ENCODE peak calls at places on chromosomes 5 and 9, in five cellular contexts. A is aorta; E is left kidney; U is stimulated activated CD4-positive, alpha-beta T cell treated with anti-CD3 and anti-CD28 coated beads, TNF-alpha, amount 100 ng/mL, for 4 hours; V is SHP77. H is an unnamed sample.

GRCh38 chr9:12884736-12885395 is 110.0 kb downstream of the LURAP1L start:
- DNase-seq in A (no peak), E (peak), U (no peak), V (peak), H (no peak)

GRCh38 chr9:126893079-126893478 is 21.5 kb upstream of the RALGPS1 start:
- DNase-seq in A (no peak), E (peak), U (no peak), V (no peak), H (no peak)

GRCh38 chr5:163943546-163943945 is 438.1 kb downstream of the MAT2B start:
- DNase-seq in A (no peak), E (no peak), U (no peak), V (no peak), H (no peak)

GRCh38 chr9:136260936-136261472 is 15.4 kb upstream of the QSOX2 start:
- DNase-seq in A (no peak), E (no peak), U (no peak), V (no peak), H (no peak)

GRCh38 chr5:143372187-143372829 is 31.2 kb downstream of the NR3C1 start:
- DNase-seq in A (no peak), E (no peak), U (no peak), V (no peak), H (no peak)

GRCh38 chr5:146388418-146388817 is 49.8 kb downstream of the POU4F3 start:
- DNase-seq in A (no peak), E (no peak), U (no peak), V (no peak), H (no peak)

GRCh38 chr9:86353591-86354047 is 591 bp downstream of the TUT7 start:
- DNase-seq in A (no peak), E (peak), U (no peak), V (no peak), H (no peak)

GRCh38 chr9:99666571-99666970 is 155.1 kb upstream of the NR4A3 start:
- DNase-seq in A (no peak), E (no peak), U (no peak), V (no peak), H (no peak)

GRCh38 chr5:1314564-1314982 is 19.7 kb upstream of the TERT start:
- DNase-seq in A (peak), E (no peak), U (no peak), V (no peak), H (no peak)

GRCh38 chr9:134492281-134492691 is 149.3 kb upstream of the COL5A1 start:
- DNase-seq in A (peak), E (peak), U (no peak), V (no peak), H (no peak)

GRCh38 chr9:127611796-127612790 is at the start of gene STXBP1:
- DNase-seq in A (peak), E (peak), U (peak), V (peak), H (peak)

GRCh38 chr9:75626860-75627259 is 263.6 kb upstream of the PCSK5 start:
- DNase-seq in A (no peak), E (no peak), U (no peak), V (no peak), H (no peak)

GRCh38 chr9:114405294-114406034 is 17.7 kb upstream of the AKNA start:
- DNase-seq in A (peak), E (peak), U (peak), V (peak), H (peak)

GRCh38 chr9:35115680-35116538 is at the start of gene ATOSB:
- DNase-seq in A (peak), E (peak), U (peak), V (peak), H (peak)